ENCODE peak calls at places on chromosomes 3 and 15, in four cellular contexts. One of them, this sample, is unnamed.

GRCh38 chr3:69505770-69506407 is 120.0 kb upstream of the FRMD4B start:
- DNase-seq in A549: no peak
- DNase-seq in GM12878: no peak
- DNase-seq in K562: no peak
- DNase-seq in this sample: no peak

GRCh38 chr15:36334059-36334458 is 245.4 kb upstream of the CDIN1 start:
- DNase-seq in A549: no peak
- DNase-seq in GM12878: no peak
- DNase-seq in K562: no peak
- DNase-seq in this sample: peak

GRCh38 chr3:50656417-50657195 is 18.1 kb upstream of the DOCK3 start:
- DNase-seq in A549: no peak
- DNase-seq in GM12878: no peak
- DNase-seq in K562: no peak
- DNase-seq in this sample: no peak

GRCh38 chr15:60745469-60745971 is 266.6 kb upstream of the ICE2 start:
- DNase-seq in A549: no peak
- DNase-seq in GM12878: no peak
- DNase-seq in K562: no peak
- DNase-seq in this sample: peak

GRCh38 chr3:37687966-37688365 is 173.7 kb upstream of the CTDSPL start:
- DNase-seq in A549: no peak
- DNase-seq in GM12878: no peak
- DNase-seq in K562: no peak
- DNase-seq in this sample: no peak

GRCh38 chr15:81016253-81017068 is 15.7 kb downstream of the TLNRD1 start:
- DNase-seq in A549: no peak
- DNase-seq in GM12878: no peak
- DNase-seq in K562: no peak
- DNase-seq in this sample: no peak

GRCh38 chr3:112640864-112641751 is at the start of gene CCDC80:
- DNase-seq in A549: peak
- DNase-seq in GM12878: no peak
- DNase-seq in K562: peak
- DNase-seq in this sample: peak

GRCh38 chr15:43134157-43134637 is 811 bp downstream of the TMEM62 start:
- DNase-seq in A549: no peak
- DNase-seq in GM12878: no peak
- DNase-seq in K562: no peak
- DNase-seq in this sample: no peak

GRCh38 chr3:187669675-187670504 is at the start of gene SST:
- DNase-seq in A549: peak
- DNase-seq in GM12878: no peak
- DNase-seq in K562: no peak
- DNase-seq in this sample: peak

GRCh38 chr3:73255609-73256029 is 194.2 kb downstream of the EBLN2 start:
- DNase-seq in A549: peak
- DNase-seq in GM12878: no peak
- DNase-seq in K562: peak
- DNase-seq in this sample: peak

GRCh38 chr15:64343222-64343621 is 12.8 kb downstream of the CSNK1G1 start:
- DNase-seq in A549: no peak
- DNase-seq in GM12878: no peak
- DNase-seq in K562: no peak
- DNase-seq in this sample: peak

GRCh38 chr15:74733269-74733668 is 7.9 kb upstream of the CYP1A1 start:
- DNase-seq in A549: no peak
- DNase-seq in GM12878: no peak
- DNase-seq in K562: no peak
- DNase-seq in this sample: no peak

GRCh38 chr3:112632596-112632995 is 8.3 kb downstream of the CCDC80 start:
- DNase-seq in A549: no peak
- DNase-seq in GM12878: no peak
- DNase-seq in K562: no peak
- DNase-seq in this sample: peak

GRCh38 chr3:32570426-32571191 is at the start of gene DYNC1LI1:
- DNase-seq in A549: peak
- DNase-seq in GM12878: peak
- DNase-seq in K562: peak
- DNase-seq in this sample: peak
- TF ChIP-seq ELK1 in A549: no peak
- TF ChIP-seq ELK1 in GM12878: no peak
- TF ChIP-seq ELK1 in K562: no peak
- TF ChIP-seq ELK1 in this sample: no peak

DNA sequence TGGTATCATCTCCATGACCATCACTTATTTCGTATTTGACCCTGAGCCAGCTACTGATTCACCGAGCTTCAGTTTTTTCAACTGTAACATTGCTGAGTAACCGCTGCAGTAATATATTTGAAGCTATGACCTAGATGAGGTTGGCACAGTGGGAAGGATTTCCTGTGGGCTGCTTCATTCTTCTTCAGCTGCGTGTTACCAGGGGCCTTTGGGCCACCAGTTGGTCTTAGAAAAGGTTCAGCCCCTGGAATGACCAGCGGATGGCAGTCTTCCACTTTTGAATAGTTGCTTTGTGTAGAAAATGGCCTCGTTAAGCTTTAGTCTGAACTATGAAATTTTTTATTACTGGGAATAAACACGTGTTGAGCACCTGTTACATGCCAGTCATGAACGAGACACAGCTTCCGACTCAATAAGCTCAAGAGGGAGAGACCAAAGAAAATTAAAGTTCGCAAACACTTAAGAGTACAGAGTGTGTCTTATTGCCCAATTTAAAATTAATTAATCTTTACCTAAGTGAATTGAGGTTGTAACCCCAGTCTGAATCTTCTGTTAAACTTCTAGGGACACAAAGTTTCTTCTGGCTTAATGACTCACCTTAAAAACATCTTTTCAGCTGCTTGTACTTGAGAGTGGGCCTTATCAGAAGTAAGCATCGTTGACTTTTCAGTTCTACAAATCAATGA is 57.6 kb upstream of the NR2E3 start:
- DNase-seq in A549: peak
- DNase-seq in GM12878: no peak
- DNase-seq in K562: no peak
- DNase-seq in this sample: peak
- TF ChIP-seq ELK1 in A549: no peak
- TF ChIP-seq ELK1 in GM12878: no peak
- TF ChIP-seq ELK1 in K562: no peak
- TF ChIP-seq ELK1 in this sample: no peak

DNA sequence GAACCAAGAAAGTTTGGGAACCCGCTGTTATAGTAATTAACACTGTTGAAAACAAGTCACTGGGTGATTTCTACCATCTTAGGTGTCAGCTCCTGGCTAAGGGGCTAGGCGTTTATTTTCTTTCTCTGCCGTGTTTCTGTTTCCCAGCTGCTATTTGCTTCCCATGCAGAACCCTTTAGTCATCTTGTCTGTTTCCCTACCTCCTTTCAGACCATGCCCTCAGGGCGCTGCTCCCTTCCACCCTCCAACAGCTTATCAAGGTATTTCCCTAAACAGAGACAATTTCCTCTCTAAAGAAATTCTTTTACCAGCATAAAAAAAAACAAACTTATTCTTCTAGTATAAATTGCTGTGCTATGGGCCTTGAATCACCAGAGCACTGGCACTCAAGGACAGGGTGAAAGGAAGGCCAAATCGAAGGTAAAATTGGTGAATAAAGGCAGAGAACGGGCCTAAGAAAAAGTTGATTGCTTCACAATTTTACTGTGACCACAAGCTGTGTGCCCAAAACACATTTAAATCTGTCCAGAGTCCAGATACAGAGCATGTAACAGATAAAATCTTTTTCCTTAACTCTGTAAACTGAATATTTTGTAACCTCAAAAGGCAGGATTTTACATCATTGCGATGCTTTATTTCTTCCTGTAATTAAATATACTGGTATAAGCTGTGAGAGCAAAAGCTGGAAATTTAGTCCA is 319.2 kb downstream of the ZNF621 start:
- DNase-seq in A549: no peak
- DNase-seq in GM12878: no peak
- DNase-seq in K562: no peak
- DNase-seq in this sample: no peak
- TF ChIP-seq ELK1 in A549: no peak
- TF ChIP-seq ELK1 in GM12878: no peak
- TF ChIP-seq ELK1 in K562: no peak
- TF ChIP-seq ELK1 in this sample: no peak

GRCh38 chr3:127541320-127541719 is 49.2 kb downstream of the TPRA1 start:
- DNase-seq in A549: no peak
- DNase-seq in GM12878: no peak
- DNase-seq in K562: no peak
- DNase-seq in this sample: no peak
- TF ChIP-seq ELK1 in A549: no peak
- TF ChIP-seq ELK1 in GM12878: no peak
- TF ChIP-seq ELK1 in K562: no peak
- TF ChIP-seq ELK1 in this sample: no peak

DNA sequence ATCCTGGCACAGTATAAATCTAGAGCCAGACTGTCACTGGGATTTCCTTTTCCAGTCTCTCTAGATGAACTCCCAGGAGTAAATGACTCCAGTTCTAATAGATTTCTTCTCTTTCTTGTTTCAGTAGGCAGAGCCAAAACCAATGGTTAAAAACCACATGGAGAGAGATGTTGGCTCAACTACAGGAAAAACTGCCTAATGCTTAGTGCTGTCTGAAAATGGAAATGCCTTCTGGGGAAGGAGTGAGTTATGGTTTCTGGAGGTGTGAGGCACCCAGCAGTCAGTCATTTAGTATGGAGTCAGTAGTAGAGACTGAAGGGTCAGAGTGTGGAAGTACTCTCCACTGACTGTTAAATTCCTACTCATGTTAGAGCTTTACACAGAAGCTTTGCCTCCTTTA is 136.7 kb downstream of the CCNL1 start:
- DNase-seq in A549: no peak
- DNase-seq in GM12878: no peak
- DNase-seq in K562: no peak
- DNase-seq in this sample: no peak
- TF ChIP-seq ELK1 in A549: no peak
- TF ChIP-seq ELK1 in GM12878: no peak
- TF ChIP-seq ELK1 in K562: no peak
- TF ChIP-seq ELK1 in this sample: no peak

DNA sequence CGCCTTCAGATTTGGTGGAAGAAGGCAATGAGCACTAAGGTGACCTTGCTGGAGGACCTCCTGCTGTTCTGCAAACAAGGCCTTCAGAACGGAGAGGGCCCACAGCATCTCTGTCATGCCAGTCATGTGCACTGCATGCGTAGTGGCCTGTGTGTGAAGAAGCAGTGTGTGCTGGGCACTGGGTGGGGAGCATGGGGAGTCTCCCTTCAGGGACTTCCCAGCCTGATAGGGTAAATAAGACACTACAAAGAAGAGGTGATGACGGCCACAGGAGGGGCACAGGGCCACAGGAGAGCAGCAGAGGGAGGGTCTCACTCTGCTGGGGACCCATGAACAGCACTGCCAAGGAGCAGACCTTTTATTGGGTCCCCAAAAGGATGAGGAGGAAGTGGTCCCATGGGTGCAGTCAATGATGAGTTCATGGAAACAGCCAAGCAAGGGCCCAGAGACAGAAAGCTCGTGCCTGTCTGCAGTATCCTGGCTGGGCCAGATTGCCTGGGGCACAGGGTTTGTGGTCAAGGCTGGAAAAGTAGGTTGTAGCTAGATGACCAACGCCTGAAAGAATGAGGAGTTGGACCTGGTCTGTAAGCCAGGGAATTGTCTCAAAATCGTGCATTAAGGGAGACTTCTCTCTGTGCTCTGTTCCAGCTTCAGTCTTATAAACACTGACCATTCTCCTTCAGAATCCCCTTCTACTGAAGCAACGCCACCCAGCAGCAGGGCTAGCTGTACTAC is 67.8 kb upstream of the SEC61A1 start:
- DNase-seq in A549: no peak
- DNase-seq in GM12878: no peak
- DNase-seq in K562: no peak
- DNase-seq in this sample: peak
- TF ChIP-seq ELK1 in A549: no peak
- TF ChIP-seq ELK1 in GM12878: no peak
- TF ChIP-seq ELK1 in K562: no peak
- TF ChIP-seq ELK1 in this sample: no peak

DNA sequence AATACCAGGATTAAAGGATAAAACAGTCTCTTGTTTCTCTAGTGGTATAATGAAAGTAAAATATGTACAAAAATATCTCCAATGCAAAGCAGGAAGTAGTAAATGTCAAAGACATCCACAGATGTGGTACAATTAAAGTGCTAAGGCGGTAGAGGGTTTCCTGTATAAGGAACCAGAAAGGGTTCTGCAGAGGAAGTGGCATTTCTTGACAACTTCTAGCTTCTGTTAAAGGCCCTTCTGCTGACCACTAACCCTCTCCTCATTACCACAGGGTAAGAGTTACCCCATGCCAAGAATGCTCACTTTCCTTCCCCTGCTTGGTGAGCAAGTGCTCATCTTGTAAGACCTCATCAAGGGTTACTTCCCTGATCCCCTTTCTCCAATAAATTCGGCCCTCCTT is 883.6 kb upstream of the NR2F2 start:
- DNase-seq in A549: no peak
- DNase-seq in GM12878: peak
- DNase-seq in K562: no peak
- DNase-seq in this sample: no peak
- TF ChIP-seq ELK1 in A549: no peak
- TF ChIP-seq ELK1 in GM12878: no peak
- TF ChIP-seq ELK1 in K562: no peak
- TF ChIP-seq ELK1 in this sample: no peak

GRCh38 chr3:115788921-115789470 is 165.7 kb downstream of the GAP43 start:
- DNase-seq in A549: peak
- DNase-seq in GM12878: no peak
- DNase-seq in K562: no peak
- DNase-seq in this sample: peak

GRCh38 chr3:115790759-115791158 is 167.4 kb downstream of the GAP43 start:
- DNase-seq in A549: peak
- DNase-seq in GM12878: no peak
- DNase-seq in K562: peak
- DNase-seq in this sample: peak

GRCh38 chr3:115787818-115788217 is 164.5 kb downstream of the GAP43 start:
- DNase-seq in A549: no peak
- DNase-seq in GM12878: no peak
- DNase-seq in K562: no peak
- DNase-seq in this sample: no peak

GRCh38 chr3:115792206-115792955 is 169.1 kb downstream of the GAP43 start:
- DNase-seq in A549: peak
- DNase-seq in GM12878: no peak
- DNase-seq in K562: no peak
- DNase-seq in this sample: peak

GRCh38 chr3:115789480-115789879 is 166.2 kb downstream of the GAP43 start:
- DNase-seq in A549: no peak
- DNase-seq in GM12878: no peak
- DNase-seq in K562: no peak
- DNase-seq in this sample: no peak
- TF ChIP-seq ELK1 in A549: no peak
- TF ChIP-seq ELK1 in GM12878: no peak
- TF ChIP-seq ELK1 in K562: no peak
- TF ChIP-seq ELK1 in this sample: no peak